ENCODE peak calls at places on chromosomes 6 and 20, in six cellular contexts. L is suprapubic skin, P is transverse colon, J is stomach, W is GM12878, U is HCT116. E is an unnamed sample.

GRCh38 chr20:10672579-10673127 is 1.1 kb downstream of the JAG1 start:
- DNase-seq in W (no peak), L (peak; percentile 88), J (peak; percentile 71), U (no peak), P (peak; percentile 75), E (no peak)

GRCh38 chr20:4875578-4876067 is 125.7 kb downstream of the SLC23A2 start:
- DNase-seq in J (no peak), W (peak; percentile 58), L (no peak), P (no peak), U (no peak), E (no peak)

GRCh38 chr20:2005831-2006426 is 12.1 kb upstream of the PDYN start:
- DNase-seq in W (no peak), J (peak; percentile 62), U (peak; percentile 15), P (peak; percentile 63), L (peak; percentile 24), E (no peak)

GRCh38 chr6:163099621-163100171 is 314.8 kb upstream of the QKI start:
- DNase-seq in U (no peak), W (no peak), P (no peak), J (no peak), L (no peak), E (no peak)

GRCh38 chr6:26311385-26312095 is 53.5 kb upstream of the BTN3A2 start:
- DNase-seq in U (peak; percentile 71), P (peak; percentile 38), J (no peak), W (peak; percentile 83), L (no peak), E (no peak)

GRCh38 chr6:128719786-128720185 is 163.2 kb upstream of the LAMA2 start:
- DNase-seq in L (no peak), P (no peak), U (no peak), W (no peak), J (no peak), E (no peak)

GRCh38 chr6:15602144-15602543 is 60.7 kb downstream of the DTNBP1 start:
- DNase-seq in U (no peak), L (no peak), W (no peak), J (no peak), P (no peak), E (no peak)

GRCh38 chr6:138782243-138782642 is 8.7 kb downstream of the CCDC28A start:
- DNase-seq in J (no peak), W (no peak), P (no peak), U (no peak), L (no peak), E (no peak)

GRCh38 chr6:134669531-134669930 is 280.4 kb downstream of the ALDH8A1 start:
- DNase-seq in J (no peak), W (no peak), L (no peak), P (no peak), U (no peak), E (no peak)

GRCh38 chr20:17502105-17502504 is 29.1 kb downstream of the BFSP1 start:
- DNase-seq in J (no peak), W (no peak), P (no peak), L (peak; percentile 29), U (no peak), E (peak; percentile 31)

GRCh38 chr6:148440877-148441453 is 98.3 kb downstream of the SASH1 start:
- DNase-seq in U (peak; percentile 34), W (no peak), P (peak; percentile 30), L (no peak), J (peak; percentile 41), E (no peak)

GRCh38 chr6:10855233-10855632 is 16.9 kb upstream of the MAK start:
- DNase-seq in J (no peak), U (no peak), W (no peak), P (peak; percentile 17), L (no peak), E (no peak)

GRCh38 chr20:58457083-58457680 is 58.0 kb downstream of the APCDD1L start:
- DNase-seq in P (no peak), J (no peak), L (no peak), W (no peak), U (no peak), E (no peak)

GRCh38 chr6:24313477-24314141 is 44.2 kb downstream of the DCDC2 start:
- DNase-seq in J (peak; percentile 40), L (no peak), U (no peak), W (no peak), P (no peak), E (no peak)

GRCh38 chr20:31816221-31816620 is 2.9 kb upstream of the MYLK2 start:
- DNase-seq in J (no peak), W (no peak), L (no peak), P (no peak), U (no peak), E (no peak)

GRCh38 chr6:56595490-56596122 is 47.1 kb downstream of the DST start:
- DNase-seq in U (peak; percentile 12), P (peak; percentile 35), L (no peak), W (peak; percentile 31), J (peak; percentile 34), E (no peak)

GRCh38 chr20:23702021-23702420 is 13.2 kb upstream of the CST4 start:
- DNase-seq in W (no peak), J (no peak), L (no peak), P (no peak), U (no peak), E (no peak)

GRCh38 chr6:133693565-133693964 is 195.3 kb upstream of the TCF21 start:
- DNase-seq in P (no peak), W (no peak), L (no peak), U (no peak), J (no peak), E (no peak)

GRCh38 chr6:159163901-159164370 is 5.3 kb upstream of the FNDC1 start:
- DNase-seq in W (no peak), L (no peak), U (no peak), J (no peak), P (no peak), E (no peak)

GRCh38 chr6:82006027-82006738 is 241.4 kb downstream of the IBTK start:
- DNase-seq in L (no peak), P (peak; percentile 9), U (no peak), J (no peak), W (no peak), E (no peak)

GRCh38 chr6:170260686-170261085 is 30.2 kb downstream of the DLL1 start:
- DNase-seq in L (no peak), J (no peak), U (peak; percentile 21), P (no peak), W (no peak), E (no peak)

GRCh38 chr20:31569163-31570020 is 35.7 kb upstream of the ID1 start:
- DNase-seq in J (peak; percentile 68), L (no peak), P (peak; percentile 64), U (no peak), W (no peak), E (no peak)

GRCh38 chr20:55216525-55217242 is 741.3 kb downstream of the DOK5 start:
- DNase-seq in P (no peak), W (no peak), J (no peak), L (no peak), U (no peak), E (no peak)

GRCh38 chr6:6566766-6567165 is 21.8 kb upstream of the LY86 start:
- DNase-seq in U (no peak), J (no peak), L (no peak), W (no peak), P (no peak), E (no peak)

GRCh38 chr6:148869589-148869988 is 122.8 kb downstream of the UST start:
- DNase-seq in W (no peak), L (no peak), U (no peak), P (no peak), J (no peak), E (no peak)

GRCh38 chr20:61951695-61952533 is 113.8 kb downstream of the TAF4 start:
- DNase-seq in L (peak; percentile 67), J (no peak), P (no peak), W (no peak), U (no peak), E (no peak)

DNA sequence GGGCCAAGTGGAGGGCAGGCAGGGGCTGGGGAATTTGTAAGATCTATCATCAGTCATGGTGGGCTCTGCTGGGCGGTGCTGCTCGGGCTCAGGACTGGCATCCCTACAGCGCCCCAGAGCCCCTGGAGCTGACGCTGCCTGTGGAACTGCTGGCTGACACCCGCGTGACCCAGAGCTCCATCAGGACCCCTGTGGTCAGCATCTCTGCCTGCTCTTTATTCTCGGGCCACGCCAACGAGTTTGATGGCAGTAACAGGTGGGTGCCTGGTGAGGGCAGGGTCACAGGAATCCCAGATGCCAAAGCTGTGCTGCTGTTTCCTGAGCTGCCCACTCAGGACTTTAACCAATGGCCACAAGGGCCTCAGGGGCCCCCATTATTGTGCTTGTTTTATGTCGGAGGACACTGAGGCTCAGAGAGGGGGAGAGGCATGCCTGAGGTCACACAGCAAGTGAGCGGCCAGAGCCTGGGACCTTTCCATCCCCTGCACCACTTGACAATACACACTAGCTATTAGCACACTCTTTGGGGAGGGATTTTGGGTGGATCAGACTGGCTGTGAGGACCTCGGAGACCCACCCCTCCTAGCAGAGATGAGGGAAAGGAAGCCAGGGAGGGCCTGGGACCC is 6.3 kb downstream of the BPIFB2 start:
- DNase-seq in J (no peak), L (no peak), U (no peak), P (no peak), W (no peak), E (no peak)
- TF ChIP-seq POLR2A in J (no peak), L (no peak), U (no peak), P (no peak), W (no peak), E (no peak)

GRCh38 chr6:36856277-36856676 is 17.0 kb upstream of the CPNE5 start:
- DNase-seq in W (no peak), L (no peak), J (no peak), P (no peak), U (no peak), E (no peak)
- TF ChIP-seq POLR2AphosphoS5 in W (no peak), L (no peak), J (no peak), P (no peak), U (no peak), E (no peak)

GRCh38 chr20:33842346-33842745 is 31.2 kb downstream of the CHMP4B start:
- DNase-seq in U (no peak), W (no peak), J (no peak), P (no peak), L (no peak), E (no peak)

GRCh38 chr20:33841439-33841799 is 30.3 kb downstream of the CHMP4B start:
- DNase-seq in W (no peak), J (no peak), U (no peak), P (no peak), L (no peak), E (no peak)

GRCh38 chr20:33840759-33841438 is 29.8 kb downstream of the CHMP4B start:
- DNase-seq in W (no peak), P (no peak), L (no peak), U (no peak), J (no peak), E (no peak)

GRCh38 chr20:33846291-33846916 is 35.3 kb downstream of the CHMP4B start:
- DNase-seq in W (no peak), J (no peak), U (no peak), L (no peak), P (no peak), E (no peak)

DNA sequence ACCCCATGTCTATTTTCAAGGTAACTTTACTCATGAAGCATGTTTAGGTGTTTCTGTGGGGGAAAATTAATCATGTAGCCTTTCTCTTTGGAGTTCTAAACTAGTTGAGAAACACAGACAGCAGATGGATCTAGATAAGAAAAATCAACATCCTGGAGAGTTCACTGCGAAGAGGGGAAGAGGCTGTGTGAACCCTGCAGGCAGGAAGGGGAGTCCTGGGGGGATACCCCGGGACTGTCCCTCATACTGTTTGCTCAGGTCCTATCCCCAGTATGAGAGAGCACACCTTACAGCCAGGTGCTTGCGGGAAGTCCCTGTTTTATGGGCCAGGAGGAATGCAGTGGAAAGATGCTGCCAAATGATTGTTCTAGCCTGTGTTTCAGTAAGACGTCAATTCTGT is 32.7 kb downstream of the CHMP4B start:
- DNase-seq in P (peak; percentile 42), J (no peak), U (no peak), L (no peak), W (no peak), E (no peak)
- H3K4me1 ChIP-seq in P (peaks cover 51% of the 10 kb centered on the region), J (peaks cover 65% of the 10 kb centered on the region), U (no peaks in the 10 kb centered on the region), L (peaks cover 70% of the 10 kb centered on the region), W (peaks cover 15% of the 10 kb centered on the region), E (peaks cover 64% of the 10 kb centered on the region)

GRCh38 chr6:33008944-33009861 is at the start of gene HLA-DOA:
- DNase-seq in W (peak; percentile 75), U (peak; percentile 28), L (no peak), J (no peak), P (no peak), E (no peak)
- TF ChIP-seq POLR2A in W (peak; percentile 93), U (no peak), L (no peak), J (no peak), P (peak; percentile 42), E (no peak)

E was measured in vagina.